ENCODE peak calls at places on chromosomes 2 and 18, in seven cellular contexts. T is iPS DF 6.9; J is right lobe of liver; P is osteoblast; V is mesenchymal stem cell; E is CD4-positive, alpha-beta memory T cell; G is body of pancreas. O is an unnamed sample. For H3K36me3 and H3K4me1, the result is how much of the 10 kb centered on the place peaks cover.

GRCh38 chr2:218003994-218004419 is 1.2 kb upstream of the TNS1 start:
- DNase-seq in T (no peak), J (no peak), P (peak), V (peak), E (no peak), G (peak), O (no peak)

GRCh38 chr18:32612651-32613050 is 142.0 kb upstream of the GAREM1 start:
- DNase-seq in T (no peak), J (no peak), P (no peak), V (no peak), E (no peak), G (no peak), O (no peak)

GRCh38 chr2:181165199-181165868 is 184.9 kb downstream of the UBE2E3 start:
- DNase-seq in T (no peak), J (no peak), P (no peak), V (no peak), E (no peak), G (no peak), O (no peak)

GRCh38 chr2:45797451-45798230 is 146.2 kb downstream of the PRKCE start:
- DNase-seq in T (no peak), J (no peak), P (no peak), V (no peak), E (no peak), G (no peak), O (no peak)

GRCh38 chr2:10071595-10071994 is 8.6 kb downstream of the CYS1 start:
- DNase-seq in T (no peak), J (no peak), P (peak), V (no peak), E (no peak), G (no peak), O (no peak)

GRCh38 chr18:10057808-10058791 is 144.3 kb downstream of the VAPA start:
- DNase-seq in T (no peak), J (no peak), P (no peak), V (peak), E (no peak), G (peak), O (no peak)

GRCh38 chr2:155080394-155080793 is 381.9 kb downstream of the KCNJ3 start:
- DNase-seq in T (no peak), J (no peak), P (no peak), V (no peak), E (no peak), G (no peak), O (no peak)

GRCh38 chr2:43221660-43222471 is 4.5 kb downstream of the ZFP36L2 start:
- DNase-seq in T (no peak), J (peak), P (peak), V (peak), E (peak), G (peak), O (peak)

GRCh38 chr2:112519506-112519905 is 22.8 kb upstream of the POLR1B start:
- DNase-seq in T (no peak), J (no peak), P (no peak), V (peak), E (no peak), G (no peak), O (no peak)

GRCh38 chr2:18093196-18093595 is 214.7 kb downstream of the KCNS3 start:
- DNase-seq in T (no peak), J (no peak), P (no peak), V (no peak), E (no peak), G (no peak), O (no peak)

GRCh38 chr18:45068563-45069191 is 388.0 kb downstream of the SETBP1 start:
- DNase-seq in T (no peak), J (no peak), P (no peak), V (no peak), E (no peak), G (no peak), O (peak)
- H3K36me3 ChIP-seq in T (under half), J (under half), P (under half), V (under half), E (under half), G (under half), O (under half)

GRCh38 chr18:24792164-24792563 is 331.7 kb downstream of the HRH4 start:
- DNase-seq in T (no peak), J (no peak), P (no peak), V (no peak), E (no peak), G (no peak), O (no peak)
- H3K4me3 ChIP-seq in T (no peak), J (no peak), P (no peak), V (no peak), E (no peak), G (no peak), O (no peak)

GRCh38 chr2:54638103-54638502 is 85.4 kb upstream of the EML6 start:
- DNase-seq in T (no peak), J (no peak), P (no peak), V (no peak), E (no peak), G (no peak), O (no peak)

GRCh38 chr2:54639609-54640008 is 83.9 kb upstream of the EML6 start:
- DNase-seq in T (no peak), J (no peak), P (no peak), V (no peak), E (no peak), G (no peak), O (no peak)

GRCh38 chr2:54640834-54641540 is 82.5 kb upstream of the EML6 start:
- DNase-seq in T (no peak), J (no peak), P (no peak), V (no peak), E (no peak), G (no peak), O (peak)

GRCh38 chr2:54636425-54637139 is 86.9 kb upstream of the EML6 start:
- DNase-seq in T (no peak), J (no peak), P (no peak), V (no peak), E (no peak), G (peak), O (no peak)

GRCh38 chr2:54638774-54639187 is 84.7 kb upstream of the EML6 start:
- DNase-seq in T (no peak), J (no peak), P (no peak), V (peak), E (no peak), G (no peak), O (no peak)
- H3K4me1 ChIP-seq in T (under half), J (under half), P (under half), V (under half), E (under half), G (under half), O (under half)

GRCh38 chr2:25234756-25235155 is 66.4 kb upstream of the POMC start:
- DNase-seq in T (no peak), J (no peak), P (peak), V (no peak), E (no peak), G (no peak), O (no peak)

GRCh38 chr2:25241452-25241851 is 73.1 kb upstream of the POMC start:
- DNase-seq in T (no peak), J (no peak), P (peak), V (no peak), E (no peak), G (no peak), O (no peak)

GRCh38 chr2:25238920-25239319 is 70.5 kb upstream of the POMC start:
- DNase-seq in T (no peak), J (no peak), P (peak), V (no peak), E (no peak), G (no peak), O (no peak)

GRCh38 chr2:25236736-25237135 is 68.4 kb upstream of the POMC start:
- DNase-seq in T (no peak), J (no peak), P (peak), V (no peak), E (no peak), G (no peak), O (no peak)

GRCh38 chr2:25237764-25238163 is 69.4 kb upstream of the POMC start:
- DNase-seq in T (no peak), J (no peak), P (peak), V (no peak), E (no peak), G (no peak), O (no peak)
- H3K36me3 ChIP-seq in T (half or more), J (under half), P (under half), V (half or more), E (half or more), G (under half), O (under half)

GRCh38 chr2:111061192-111061591 is 59.5 kb upstream of the BCL2L11 start:
- DNase-seq in T (no peak), J (no peak), P (no peak), V (no peak), E (no peak), G (no peak), O (no peak)

GRCh38 chr2:111055735-111056134 is 65.0 kb upstream of the BCL2L11 start:
- DNase-seq in T (no peak), J (no peak), P (no peak), V (no peak), E (no peak), G (no peak), O (no peak)

GRCh38 chr2:111057721-111058120 is 63.0 kb upstream of the BCL2L11 start:
- DNase-seq in T (no peak), J (no peak), P (no peak), V (no peak), E (no peak), G (no peak), O (no peak)

GRCh38 chr2:111057045-111057444 is 63.7 kb upstream of the BCL2L11 start:
- DNase-seq in T (no peak), J (no peak), P (no peak), V (no peak), E (no peak), G (no peak), O (no peak)

DNA sequence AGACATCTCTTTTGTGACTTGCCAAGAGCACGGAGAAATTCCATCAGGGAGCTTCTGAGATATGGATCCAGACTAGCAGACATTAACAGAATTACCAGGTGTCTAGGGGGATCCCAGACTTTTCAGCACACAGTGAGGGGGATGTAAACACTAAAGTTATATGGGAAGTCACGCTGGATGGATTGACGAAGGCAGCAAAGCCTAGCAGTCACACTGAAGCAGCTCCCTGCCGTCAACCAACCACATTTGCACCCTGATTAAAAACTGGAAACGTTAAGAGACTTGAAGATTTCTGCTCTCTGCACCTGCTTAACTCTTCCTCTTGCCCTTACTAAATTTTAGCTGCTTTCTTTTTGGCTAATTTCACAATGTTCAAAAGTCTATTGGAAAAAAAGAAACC is 62.5 kb upstream of the BCL2L11 start:
- DNase-seq in T (no peak), J (no peak), P (no peak), V (no peak), E (no peak), G (no peak), O (no peak)
- H3K4me3 ChIP-seq in T (no peak), J (no peak), P (no peak), V (no peak), E (no peak), G (no peak), O (no peak)

DNA sequence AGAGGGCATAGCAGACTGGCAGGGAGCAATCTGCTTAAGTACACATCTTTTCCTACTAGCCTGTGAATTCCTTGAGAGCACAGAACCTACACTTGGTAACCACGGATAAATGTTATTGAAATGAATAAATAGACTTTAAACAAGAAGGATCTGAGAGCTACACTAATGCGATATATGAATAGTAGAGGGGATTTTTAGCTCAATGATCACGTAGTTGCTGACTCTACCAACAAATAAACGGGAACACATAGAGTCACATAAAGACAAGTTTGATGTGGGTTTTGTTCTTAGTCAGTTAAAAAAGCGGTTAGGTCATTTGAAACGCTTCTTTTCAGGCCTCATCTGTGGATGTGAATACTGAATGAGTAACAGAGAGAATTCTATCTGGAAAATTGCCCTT is 290.3 kb upstream of the CCDC68 start:
- DNase-seq in T (no peak), J (no peak), P (no peak), V (no peak), E (no peak), G (no peak), O (no peak)
- H3K4me1 ChIP-seq in T (under half), J (under half), P (half or more), V (under half), E (under half), G (under half), O (under half)